ENCODE peak calls at places on chromosomes 3 and 15, in six cellular contexts. T is Ammon's horn; O is cardiac fibroblast; R is stimulated activated CD4-positive, alpha-beta T cell treated with anti-CD3 and anti-CD28 coated beads, TNF-alpha, amount 100 ng/mL, for 1 hour; F is activated T-helper 2 cell treated with anti-CD3 and anti-CD28 coated beads, Interferon-gamma antibody, Interleukin-2, Interleukin-4, amounts not matched to agents 10 μg/mL and 5 μg/mL and 100 μg/mL, durations not matched to agents 14 hours and 24 hours and 36 hours; Y is MCF 10A. D is an unnamed sample.

GRCh38 chr3:134883697-134884385 is 88.8 kb downstream of the EPHB1 start:
- DNase-seq in F (no peak), O (no peak), T (no peak), R (no peak), Y (no peak), D (no peak)

GRCh38 chr15:61537337-61537736 is 308.2 kb upstream of the RORA start:
- DNase-seq in R (no peak), Y (no peak), F (no peak), O (no peak), T (no peak), D (no peak)

GRCh38 chr3:16887130-16887529 is 2.4 kb downstream of the PLCL2 start:
- DNase-seq in T (no peak), O (no peak), F (no peak), Y (no peak), R (no peak), D (no peak)

GRCh38 chr3:100401674-100402036 is 316 bp downstream of the LNP1 start:
- DNase-seq in T (peak), R (peak), O (peak), Y (no peak), F (no peak), D (peak)

GRCh38 chr3:24254649-24255048 is 240.0 kb downstream of the THRB start:
- DNase-seq in F (no peak), O (peak), R (no peak), Y (no peak), T (no peak), D (no peak)

GRCh38 chr3:29949131-29949530 is 657.3 kb upstream of the TGFBR2 start:
- DNase-seq in F (no peak), R (no peak), T (no peak), O (peak), Y (no peak), D (no peak)

GRCh38 chr3:47261301-47261700 is 21.3 kb downstream of the KIF9 start:
- DNase-seq in R (no peak), Y (no peak), O (no peak), F (no peak), T (no peak), D (peak)

GRCh38 chr3:192237992-192238608 is 489.2 kb downstream of the FGF12 start:
- DNase-seq in O (no peak), T (no peak), F (no peak), Y (no peak), R (no peak), D (peak)

GRCh38 chr3:127784283-127784682 is 38.0 kb downstream of the MGLL start:
- DNase-seq in O (no peak), Y (no peak), F (no peak), T (no peak), R (no peak), D (no peak)

GRCh38 chr15:101187820-101188516 is 63.9 kb downstream of the CHSY1 start:
- DNase-seq in R (no peak), F (no peak), T (peak), Y (no peak), O (peak), D (no peak)

GRCh38 chr3:72997421-72997961 is 880 bp downstream of the PPP4R2 start:
- DNase-seq in Y (peak), R (no peak), T (peak), O (peak), F (peak), D (peak)

GRCh38 chr15:72203507-72203837 is 5.9 kb upstream of the GRAMD2A start:
- DNase-seq in F (no peak), R (no peak), T (peak), Y (peak), O (peak), D (no peak)

GRCh38 chr3:120177907-120178306 is 83.7 kb upstream of the GSK3B start:
- DNase-seq in Y (peak), F (no peak), O (peak), R (no peak), T (no peak), D (peak)

GRCh38 chr3:5929027-5929426 is 741.5 kb downstream of the EDEM1 start:
- DNase-seq in Y (no peak), T (no peak), O (no peak), R (no peak), F (no peak), D (no peak)

GRCh38 chr15:92343869-92344643 is 49.6 kb upstream of the ST8SIA2 start:
- DNase-seq in Y (no peak), T (peak), F (no peak), R (no peak), O (no peak), D (no peak)

GRCh38 chr3:114453296-114453888 is 159.6 kb downstream of the TIGIT start:
- DNase-seq in T (no peak), R (no peak), O (no peak), Y (no peak), F (no peak), D (no peak)

GRCh38 chr3:20669184-20669583 is 483.2 kb upstream of the SGO1 start:
- DNase-seq in Y (no peak), F (no peak), O (peak), R (no peak), T (peak), D (no peak)

GRCh38 chr15:68749365-68750141 is 71.1 kb downstream of the ANP32A start:
- DNase-seq in O (peak), R (no peak), T (no peak), F (no peak), Y (no peak), D (no peak)